ENCODE peak calls at places on chromosomes 6 and 20, in five cellular contexts. G, B, K, J and Q are unnamed samples.

GRCh38 chr6:56766139-56766805 is 123.6 kb upstream of the DST start:
- DNase-seq in K (no peak), J (no peak), G (no peak), B (no peak), Q (no peak)

GRCh38 chr6:69894578-69895347 is 28.4 kb downstream of the COL19A1 start:
- DNase-seq in G (peak), J (no peak), K (no peak), B (no peak), Q (no peak)

GRCh38 chr20:3777726-3778629 is 3.3 kb downstream of the SPEF1 start:
- DNase-seq in J (peak), B (no peak), G (peak), K (no peak), Q (no peak)

GRCh38 chr20:24987873-24988835 is 4.4 kb downstream of the APMAP start:
- DNase-seq in B (no peak), J (peak), K (no peak), G (no peak), Q (peak)

GRCh38 chr6:12203001-12203400 is 87.2 kb upstream of the EDN1 start:
- DNase-seq in B (no peak), K (no peak), G (no peak), J (no peak), Q (no peak)

GRCh38 chr20:6298049-6298448 is 175.2 kb upstream of the FERMT1 start:
- DNase-seq in G (no peak), K (no peak), B (no peak), J (no peak), Q (no peak)

GRCh38 chr6:35294308-35294945 is 3.2 kb upstream of the DEF6 start:
- DNase-seq in G (peak), J (no peak), K (peak), B (peak), Q (no peak)

GRCh38 chr20:31747640-31748039 is 8.6 kb downstream of the TPX2 start:
- DNase-seq in K (no peak), J (no peak), G (no peak), B (no peak), Q (no peak)

GRCh38 chr6:135901776-135902524 is 50.4 kb downstream of the PDE7B start:
- DNase-seq in B (no peak), G (no peak), K (no peak), J (peak), Q (no peak)

GRCh38 chr6:99739526-99739925 is 132.9 kb downstream of the PRDM13 start:
- DNase-seq in J (no peak), G (no peak), K (no peak), B (no peak), Q (no peak)

GRCh38 chr6:110323004-110323657 is 35.0 kb downstream of the METTL24 start:
- DNase-seq in G (no peak), B (no peak), K (no peak), J (no peak), Q (no peak)

GRCh38 chr20:54151511-54152226 is 22.1 kb downstream of the CYP24A1 start:
- DNase-seq in G (no peak), B (no peak), K (no peak), J (no peak), Q (no peak)

GRCh38 chr6:87968435-87969278 is 79.0 kb upstream of the SPACA1 start:
- DNase-seq in J (no peak), K (no peak), B (peak), G (peak), Q (no peak)

GRCh38 chr6:16647422-16647821 is 113.8 kb downstream of the ATXN1 start:
- DNase-seq in B (no peak), G (no peak), K (no peak), J (no peak), Q (no peak)

GRCh38 chr6:88761237-88762031 is 202.0 kb downstream of the RNGTT start:
- DNase-seq in B (peak), G (peak), J (no peak), K (no peak), Q (no peak)

GRCh38 chr6:97632392-97632791 is 349.4 kb upstream of the MMS22L start:
- DNase-seq in K (no peak), B (no peak), J (no peak), G (no peak), Q (no peak)

GRCh38 chr6:155273438-155273837 is 9.6 kb downstream of the CLDN20 start:
- DNase-seq in G (no peak), J (no peak), B (no peak), K (no peak), Q (no peak)

GRCh38 chr6:40611912-40612311 is 24.7 kb upstream of the LRFN2 start:
- DNase-seq in K (no peak), J (no peak), B (no peak), G (no peak), Q (no peak)

GRCh38 chr6:36025932-36026327 is 1.5 kb upstream of the SLC26A8 start:
- DNase-seq in G (peak), B (no peak), J (no peak), K (no peak), Q (no peak)

GRCh38 chr6:109961666-109962065 is 16.4 kb upstream of the GPR6 start:
- DNase-seq in K (no peak), J (no peak), G (peak), B (no peak), Q (no peak)

GRCh38 chr20:40323411-40323810 is 365.6 kb downstream of the MAFB start:
- DNase-seq in B (no peak), J (no peak), G (no peak), K (no peak), Q (no peak)

GRCh38 chr6:55617272-55617671 is 38.3 kb upstream of the HMGCLL1 start:
- DNase-seq in B (peak), G (peak), K (no peak), J (no peak), Q (no peak)

GRCh38 chr6:90003069-90003800 is 109.0 kb downstream of the GJA10 start:
- DNase-seq in J (no peak), B (no peak), G (peak), K (no peak), Q (no peak)

GRCh38 chr6:157597461-157598312 is 216.7 kb downstream of the ZDHHC14 start:
- DNase-seq in K (peak), G (peak), J (peak), B (peak), Q (no peak)

GRCh38 chr6:44182911-44183390 is 24.3 kb downstream of the CAPN11 start:
- DNase-seq in J (no peak), B (no peak), K (no peak), G (no peak), Q (no peak)

GRCh38 chr6:136401749-136402148 is 112.1 kb upstream of the BCLAF1 start:
- DNase-seq in B (no peak), K (no peak), G (peak), J (no peak), Q (no peak)

GRCh38 chr6:5173862-5174643 is 86.7 kb downstream of the LYRM4 start:
- DNase-seq in B (peak), K (peak), G (no peak), J (no peak), Q (no peak)

GRCh38 chr6:21836292-21836691 is 242.7 kb downstream of the SOX4 start:
- DNase-seq in K (no peak), J (no peak), G (no peak), B (no peak), Q (no peak)

GRCh38 chr20:37185681-37186080 is 6.3 kb upstream of the MROH8 start:
- DNase-seq in K (no peak), J (no peak), B (no peak), G (no peak), Q (peak)

GRCh38 chr6:157143885-157144795 is 179.2 kb downstream of the TMEM242 start:
- DNase-seq in K (no peak), B (no peak), J (no peak), G (no peak), Q (no peak)

GRCh38 chr6:89637960-89638319 is 607 bp downstream of the LYRM2 start:
- DNase-seq in K (no peak), G (no peak), J (no peak), B (no peak), Q (no peak)

GRCh38 chr20:33475381-33476160 is 14.3 kb upstream of the CBFA2T2 start:
- DNase-seq in G (no peak), J (no peak), K (no peak), B (no peak), Q (no peak)

GRCh38 chr6:155378284-155378683 is 64.0 kb upstream of the TFB1M start:
- DNase-seq in G (no peak), B (no peak), K (no peak), J (no peak), Q (no peak)

GRCh38 chr6:152334555-152334954 is 302.6 kb downstream of the SYNE1 start:
- DNase-seq in J (no peak), G (peak), K (no peak), B (no peak), Q (no peak)

GRCh38 chr6:20241102-20241501 is 28.8 kb upstream of the MBOAT1 start:
- DNase-seq in G (no peak), K (no peak), J (no peak), B (no peak), Q (no peak)

GRCh38 chr20:36606171-36607116 is 865 bp downstream of the RAB5IF start:
- DNase-seq in G (peak), B (peak), J (no peak), K (no peak), Q (no peak)

GRCh38 chr20:47568837-47569410 is 67.2 kb downstream of the NCOA3 start:
- DNase-seq in J (no peak), G (no peak), B (no peak), K (no peak), Q (no peak)

GRCh38 chr6:108804976-108805375 is 43.2 kb upstream of the ARMC2 start:
- DNase-seq in B (no peak), K (no peak), J (no peak), G (no peak), Q (no peak)

GRCh38 chr6:156948807-156949206 is 171.6 kb downstream of the ARID1B start:
- DNase-seq in G (peak), B (peak), K (no peak), J (no peak), Q (no peak)

GRCh38 chr6:7170117-7170732 is 62.5 kb downstream of the RREB1 start:
- DNase-seq in B (no peak), G (no peak), K (no peak), J (no peak), Q (no peak)
- H3K27ac ChIP-seq in B (no peak), G (no peak), K (no peak), J (peak), Q (peak)

DNA sequence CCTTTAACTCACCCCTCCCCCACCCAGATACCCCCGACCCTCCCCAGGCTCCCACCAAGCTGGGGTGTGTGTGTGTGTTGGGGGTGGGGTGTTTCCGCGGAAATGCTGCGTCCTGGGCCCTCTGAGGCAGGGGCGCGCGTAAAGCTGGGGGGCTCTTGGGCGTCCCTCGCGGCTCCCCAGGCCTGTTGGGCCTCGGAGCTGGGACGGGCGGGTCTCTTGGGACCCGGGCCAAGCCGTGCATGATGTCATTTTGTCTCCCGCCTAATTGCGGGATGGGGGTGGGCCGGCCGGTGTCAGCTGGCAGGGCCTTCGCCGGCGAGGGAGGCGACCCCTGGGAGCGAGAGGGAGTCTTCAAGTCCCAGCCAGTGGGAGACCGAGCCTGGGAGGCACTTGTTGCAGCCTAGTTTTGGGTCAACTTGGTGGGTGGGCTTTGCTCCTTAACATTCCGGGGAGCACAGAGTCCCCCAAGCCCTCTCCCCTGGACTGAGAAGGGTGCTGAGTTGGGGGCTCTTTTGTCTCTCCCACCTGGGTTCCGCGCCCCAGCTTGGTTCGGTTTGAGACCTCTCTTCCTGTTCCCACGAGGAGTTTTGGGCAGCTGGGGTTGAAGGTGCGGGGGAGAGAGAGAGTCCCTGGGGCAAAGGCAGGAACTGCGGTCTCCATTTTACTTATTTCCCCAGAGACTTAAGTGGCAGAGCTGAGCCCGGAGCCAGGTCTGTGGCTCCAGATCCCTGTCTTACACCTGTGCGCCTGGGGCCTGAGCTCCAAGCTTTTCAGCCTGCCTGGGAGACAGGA is 623 bp downstream of the MYBL2 start:
- DNase-seq in B (peak), G (peak), J (no peak), K (no peak), Q (no peak)
- TF ChIP-seq CTCF in B (no peak), G (no peak), J (no peak), K (no peak), Q (no peak)

DNA sequence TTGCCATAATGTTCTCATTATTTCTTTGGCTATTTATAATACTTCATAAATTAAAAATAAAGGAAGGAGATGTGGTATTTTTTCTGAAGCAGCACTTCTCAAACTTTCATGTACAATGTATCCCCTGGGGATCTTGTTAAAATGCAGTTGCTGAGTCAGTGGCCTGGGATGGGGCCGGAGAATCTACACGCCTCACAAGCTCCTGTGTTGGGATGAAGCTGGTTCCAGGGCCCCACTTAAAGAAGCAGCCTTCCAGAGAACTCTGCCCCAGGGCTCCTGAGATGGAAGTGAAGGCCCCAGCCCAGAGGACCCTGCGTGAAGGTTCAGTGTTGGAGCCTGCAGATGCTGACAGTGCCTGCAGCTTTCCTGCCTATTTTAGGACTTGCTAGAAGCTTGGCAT is 40.1 kb upstream of the SLC23A2 start:
- DNase-seq in K (no peak), G (no peak), B (no peak), J (no peak), Q (no peak)
- H3K27ac ChIP-seq in K (no peak), G (no peak), B (no peak), J (no peak), Q (no peak)

DNA sequence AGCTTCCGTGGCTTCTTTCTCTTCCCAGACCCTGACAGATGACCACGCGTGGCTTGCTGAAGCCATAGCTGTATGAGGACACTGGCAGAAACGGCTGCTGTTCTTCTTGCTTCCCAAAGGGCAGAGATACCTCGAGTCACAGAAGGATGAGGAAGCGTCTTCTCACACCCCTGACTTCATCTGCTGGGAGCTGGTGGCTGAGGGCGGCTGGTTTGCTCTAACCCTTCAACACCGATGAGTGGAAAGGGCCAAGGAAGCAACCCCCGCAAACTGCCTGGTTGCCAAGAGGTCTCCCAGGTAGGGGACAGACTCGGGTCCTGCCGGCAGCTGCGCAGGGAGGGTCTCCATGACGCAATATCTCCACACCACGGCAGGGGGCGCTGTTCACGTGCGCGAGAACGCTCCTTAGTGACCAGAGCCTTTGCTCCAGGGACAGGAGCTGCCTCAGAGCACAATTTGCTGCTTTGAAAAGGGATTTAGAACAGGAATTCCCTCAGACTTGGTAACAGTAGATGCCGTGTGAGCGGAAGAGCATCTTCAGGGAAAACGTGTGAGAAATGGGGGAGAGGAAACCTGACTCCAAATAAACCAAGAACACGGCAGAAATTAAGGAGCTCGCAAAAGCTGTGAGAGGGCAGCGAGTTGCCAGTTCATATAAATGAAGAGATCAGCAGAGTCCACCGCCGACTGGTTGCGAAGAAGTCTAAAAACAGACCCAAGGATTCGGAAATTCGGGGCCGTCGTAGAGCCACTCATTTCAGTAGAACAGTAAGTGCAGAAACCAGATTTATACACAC is 80.2 kb downstream of the ERMARD start:
- DNase-seq in J (peak), B (peak), G (peak), K (peak), Q (peak)
- TF ChIP-seq CTCF in J (peak), B (peak), G (peak), K (peak), Q (peak)

GRCh38 chr6:134491473-134491872 is 173.6 kb upstream of the SGK1 start:
- DNase-seq in B (no peak), G (no peak), J (no peak), K (no peak), Q (no peak)
- H3K27ac ChIP-seq in B (no peak), G (no peak), J (no peak), K (no peak), Q (no peak)

GRCh38 chr6:83252717-83253116 is 59.6 kb downstream of the RWDD2A start:
- DNase-seq in J (no peak), K (no peak), B (no peak), G (peak), Q (no peak)

GRCh38 chr6:83257791-83258190 is 64.6 kb downstream of the RWDD2A start:
- DNase-seq in J (no peak), B (no peak), K (no peak), G (no peak), Q (no peak)

GRCh38 chr6:83260577-83260976 is 67.4 kb downstream of the RWDD2A start:
- DNase-seq in B (no peak), K (no peak), J (no peak), G (no peak), Q (no peak)

GRCh38 chr6:83258517-83258916 is 65.4 kb downstream of the RWDD2A start:
- DNase-seq in J (no peak), G (no peak), B (no peak), K (no peak), Q (no peak)
- TF ChIP-seq CTCF in J (no peak), G (no peak), B (no peak), K (no peak), Q (no peak)

GRCh38 chr20:16865406-16865805 is 117.2 kb downstream of the OTOR start:
- DNase-seq in G (no peak), J (no peak), K (no peak), B (no peak), Q (no peak)
- H3K27ac ChIP-seq in G (no peak), J (no peak), K (no peak), B (no peak), Q (no peak)

DNA sequence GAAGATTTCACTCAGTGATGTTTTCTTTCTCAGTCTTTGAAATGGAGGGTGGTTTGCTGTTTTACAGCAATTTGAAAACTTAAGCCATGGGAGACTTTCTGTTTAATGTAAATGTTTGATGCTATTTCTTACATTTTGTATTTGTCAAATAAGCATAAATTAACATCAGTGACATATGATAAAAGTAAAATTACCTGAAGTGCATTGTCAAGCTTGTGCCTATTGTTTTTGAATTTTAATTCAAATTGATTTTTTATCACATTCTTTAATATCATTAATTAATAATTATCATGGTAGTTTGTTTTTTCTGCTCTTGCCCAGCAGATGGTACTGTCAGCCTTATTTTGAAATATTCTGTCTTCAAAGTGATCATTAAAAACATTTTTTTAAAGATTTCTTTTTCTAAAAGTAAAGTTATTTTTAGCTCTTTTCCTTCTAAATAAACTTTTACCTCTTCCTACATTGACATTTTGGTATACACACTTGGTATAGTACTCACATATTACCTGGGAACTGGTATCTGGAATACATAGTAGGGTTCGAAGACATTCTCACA is 29.1 kb downstream of the L3MBTL3 start:
- DNase-seq in J (no peak), G (no peak), K (no peak), B (no peak), Q (no peak)
- TF ChIP-seq CTCF in J (no peak), G (peak), K (peak), B (peak), Q (no peak)

DNA sequence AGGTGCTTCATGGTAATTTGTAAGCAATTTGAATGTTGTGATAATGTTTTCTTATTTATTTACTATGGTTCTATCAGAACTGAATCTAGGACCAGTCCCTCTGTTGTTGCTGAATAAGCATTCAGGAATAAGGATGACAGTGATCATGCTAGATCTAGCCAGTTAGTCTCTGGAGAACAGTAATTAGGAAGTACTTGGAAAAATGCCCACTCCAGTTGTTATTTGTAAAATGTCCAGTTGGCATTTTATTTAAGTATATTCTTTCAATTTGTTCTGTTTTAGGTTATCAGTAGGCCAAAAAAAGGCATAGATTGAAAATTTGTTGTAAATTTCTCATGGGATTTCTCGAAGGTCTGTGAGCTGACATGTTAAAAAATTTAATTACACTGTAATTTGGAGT is 177.1 kb downstream of the CARMIL1 start:
- DNase-seq in G (no peak), K (no peak), B (no peak), J (no peak), Q (no peak)
- H3K27ac ChIP-seq in G (no peak), K (no peak), B (no peak), J (no peak), Q (no peak)